ENCODE peak calls at places on chromosomes 11 and 22, in four cellular contexts. One of them, this sample, is unnamed.

GRCh38 chr22:38222797-38223119 is 21.0 kb downstream of the MAFF start:
- DNase-seq in endothelial cell of umbilical vein: peak; percentile 30
- DNase-seq in IMR-90: no peak
- DNase-seq in K562: no peak
- DNase-seq in this sample: no peak

GRCh38 chr11:65642014-65642671 is 4.2 kb downstream of the SIPA1 start:
- DNase-seq in endothelial cell of umbilical vein: no peak
- DNase-seq in IMR-90: no peak
- DNase-seq in K562: peak; percentile 66
- DNase-seq in this sample: no peak

GRCh38 chr11:113193077-113193476 is 121.3 kb upstream of the TTC12 start:
- DNase-seq in endothelial cell of umbilical vein: no peak
- DNase-seq in IMR-90: no peak
- DNase-seq in K562: no peak
- DNase-seq in this sample: no peak

GRCh38 chr11:86291466-86292262 is 10.4 kb upstream of the HIKESHI start:
- DNase-seq in endothelial cell of umbilical vein: peak; percentile 49
- DNase-seq in IMR-90: peak; percentile 55
- DNase-seq in K562: peak; percentile 60
- DNase-seq in this sample: no peak

GRCh38 chr11:2576536-2576935 is 123.3 kb downstream of the KCNQ1OT1 start:
- DNase-seq in endothelial cell of umbilical vein: no peak
- DNase-seq in IMR-90: no peak
- DNase-seq in K562: no peak
- DNase-seq in this sample: no peak

GRCh38 chr22:23892626-23893445 is 1.3 kb upstream of the MIF start:
- DNase-seq in endothelial cell of umbilical vein: no peak
- DNase-seq in IMR-90: no peak
- DNase-seq in K562: no peak
- DNase-seq in this sample: no peak

GRCh38 chr11:43852057-43852636 is 28.5 kb upstream of the ALKBH3 start:
- DNase-seq in endothelial cell of umbilical vein: peak; percentile 78
- DNase-seq in IMR-90: peak; percentile 88
- DNase-seq in K562: peak; percentile 62
- DNase-seq in this sample: peak; percentile 42

GRCh38 chr22:37566329-37566837 is 6.1 kb downstream of the CDC42EP1 start:
- DNase-seq in endothelial cell of umbilical vein: no peak
- DNase-seq in IMR-90: no peak
- DNase-seq in K562: no peak
- DNase-seq in this sample: no peak

GRCh38 chr11:66906077-66906929 is 49.4 kb downstream of the LRFN4 start:
- DNase-seq in endothelial cell of umbilical vein: no peak
- DNase-seq in IMR-90: peak; percentile 49
- DNase-seq in K562: no peak
- DNase-seq in this sample: peak; percentile 71

GRCh38 chr11:99893803-99894202 is 793.3 kb upstream of the ARHGAP42 start:
- DNase-seq in endothelial cell of umbilical vein: no peak
- DNase-seq in IMR-90: no peak
- DNase-seq in K562: no peak
- DNase-seq in this sample: no peak

GRCh38 chr11:128776088-128776433 is 82.2 kb downstream of the FLI1 start:
- DNase-seq in endothelial cell of umbilical vein: no peak
- DNase-seq in IMR-90: no peak
- DNase-seq in K562: no peak
- DNase-seq in this sample: no peak

GRCh38 chr22:24445481-24446290 is 18.3 kb downstream of the ADORA2A start:
- DNase-seq in endothelial cell of umbilical vein: no peak
- DNase-seq in IMR-90: no peak
- DNase-seq in K562: peak; percentile 63
- DNase-seq in this sample: no peak

GRCh38 chr22:37283393-37283937 is 1.2 kb downstream of the CYTH4 start:
- DNase-seq in endothelial cell of umbilical vein: no peak
- DNase-seq in IMR-90: no peak
- DNase-seq in K562: no peak
- DNase-seq in this sample: no peak

GRCh38 chr11:61699737-61700160 is 19.6 kb downstream of the DAGLA start:
- DNase-seq in endothelial cell of umbilical vein: no peak
- DNase-seq in IMR-90: no peak
- DNase-seq in K562: no peak
- DNase-seq in this sample: no peak

GRCh38 chr11:114015117-114015516 is 40.2 kb downstream of the HTR3A start:
- DNase-seq in endothelial cell of umbilical vein: no peak
- DNase-seq in IMR-90: no peak
- DNase-seq in K562: no peak
- DNase-seq in this sample: no peak

GRCh38 chr11:69521461-69521860 is 40.0 kb downstream of the LINC01488 start:
- DNase-seq in endothelial cell of umbilical vein: no peak
- DNase-seq in IMR-90: no peak
- DNase-seq in K562: no peak
- DNase-seq in this sample: no peak

GRCh38 chr22:20014526-20015186 is 2.0 kb downstream of the ARVCF start:
- DNase-seq in endothelial cell of umbilical vein: no peak
- DNase-seq in IMR-90: no peak
- DNase-seq in K562: no peak
- DNase-seq in this sample: no peak

GRCh38 chr11:111797145-111797581 is 31.0 kb upstream of the PPP2R1B start:
- DNase-seq in endothelial cell of umbilical vein: peak; percentile 53
- DNase-seq in IMR-90: peak; percentile 53
- DNase-seq in K562: peak; percentile 18
- DNase-seq in this sample: peak; percentile 77

GRCh38 chr22:21842946-21843345 is 24.5 kb downstream of the MAPK1 start:
- DNase-seq in endothelial cell of umbilical vein: no peak
- DNase-seq in IMR-90: no peak
- DNase-seq in K562: no peak
- DNase-seq in this sample: no peak

GRCh38 chr11:110947100-110947499 is 234.9 kb upstream of the ARHGAP20 start:
- DNase-seq in endothelial cell of umbilical vein: no peak
- DNase-seq in IMR-90: no peak
- DNase-seq in K562: no peak
- DNase-seq in this sample: no peak

GRCh38 chr11:111911563-111912401 is at the start of gene CRYAB:
- DNase-seq in endothelial cell of umbilical vein: no peak
- DNase-seq in IMR-90: peak; percentile 82
- DNase-seq in K562: peak; percentile 36
- DNase-seq in this sample: peak; percentile 66

GRCh38 chr11:108592591-108593213 is 866 bp downstream of the EXPH5 start:
- DNase-seq in endothelial cell of umbilical vein: no peak
- DNase-seq in IMR-90: no peak
- DNase-seq in K562: peak; percentile 62
- DNase-seq in this sample: no peak

GRCh38 chr11:119481021-119481666 is 58.2 kb upstream of the THY1 start:
- DNase-seq in endothelial cell of umbilical vein: peak; percentile 60
- DNase-seq in IMR-90: peak; percentile 93
- DNase-seq in K562: peak; percentile 90
- DNase-seq in this sample: peak; percentile 42

GRCh38 chr11:68436985-68437926 is 23.3 kb upstream of the PPP6R3 start:
- DNase-seq in endothelial cell of umbilical vein: peak; percentile 87
- DNase-seq in IMR-90: peak; percentile 72
- DNase-seq in K562: peak; percentile 67
- DNase-seq in this sample: no peak

GRCh38 chr22:49956914-49957825 is 3.4 kb upstream of the PIM3 start:
- DNase-seq in endothelial cell of umbilical vein: no peak
- DNase-seq in IMR-90: no peak
- DNase-seq in K562: no peak
- DNase-seq in this sample: no peak
- H3K9me1 ChIP-seq in endothelial cell of umbilical vein: no peaks in the 10 kb centered on the region
- H3K9me1 ChIP-seq in IMR-90: peaks cover 14% of the 10 kb centered on the region
- H3K9me1 ChIP-seq in K562: no peaks in the 10 kb centered on the region
- H3K9me1 ChIP-seq in this sample: no peaks in the 10 kb centered on the region

GRCh38 chr22:32473388-32473952 is 1.1 kb upstream of the FBXO7 start:
- DNase-seq in endothelial cell of umbilical vein: peak; percentile 81
- DNase-seq in IMR-90: peak; percentile 70
- DNase-seq in K562: peak; percentile 22
- DNase-seq in this sample: no peak

GRCh38 chr22:32474635-32475427 is at the start of gene FBXO7:
- DNase-seq in endothelial cell of umbilical vein: peak; percentile 92
- DNase-seq in IMR-90: peak; percentile 90
- DNase-seq in K562: peak; percentile 85
- DNase-seq in this sample: no peak

GRCh38 chr22:32476286-32476685 is 1.7 kb downstream of the FBXO7 start:
- DNase-seq in endothelial cell of umbilical vein: peak; percentile 17
- DNase-seq in IMR-90: no peak
- DNase-seq in K562: no peak
- DNase-seq in this sample: no peak

GRCh38 chr22:32476804-32477203 is 2.2 kb downstream of the FBXO7 start:
- DNase-seq in endothelial cell of umbilical vein: no peak
- DNase-seq in IMR-90: no peak
- DNase-seq in K562: no peak
- DNase-seq in this sample: no peak

GRCh38 chr22:32475428-32476010 is 908 bp downstream of the FBXO7 start:
- DNase-seq in endothelial cell of umbilical vein: peak; percentile 83
- DNase-seq in IMR-90: no peak
- DNase-seq in K562: no peak
- DNase-seq in this sample: no peak
- H3K9ac ChIP-seq in endothelial cell of umbilical vein: peak overlapping the region; percentile 90
- H3K9ac ChIP-seq in IMR-90: peak overlapping the region; percentile 70
- H3K9ac ChIP-seq in K562: peak overlapping the region; percentile 92
- H3K9ac ChIP-seq in this sample: peak overlapping the region; percentile 92

DNA sequence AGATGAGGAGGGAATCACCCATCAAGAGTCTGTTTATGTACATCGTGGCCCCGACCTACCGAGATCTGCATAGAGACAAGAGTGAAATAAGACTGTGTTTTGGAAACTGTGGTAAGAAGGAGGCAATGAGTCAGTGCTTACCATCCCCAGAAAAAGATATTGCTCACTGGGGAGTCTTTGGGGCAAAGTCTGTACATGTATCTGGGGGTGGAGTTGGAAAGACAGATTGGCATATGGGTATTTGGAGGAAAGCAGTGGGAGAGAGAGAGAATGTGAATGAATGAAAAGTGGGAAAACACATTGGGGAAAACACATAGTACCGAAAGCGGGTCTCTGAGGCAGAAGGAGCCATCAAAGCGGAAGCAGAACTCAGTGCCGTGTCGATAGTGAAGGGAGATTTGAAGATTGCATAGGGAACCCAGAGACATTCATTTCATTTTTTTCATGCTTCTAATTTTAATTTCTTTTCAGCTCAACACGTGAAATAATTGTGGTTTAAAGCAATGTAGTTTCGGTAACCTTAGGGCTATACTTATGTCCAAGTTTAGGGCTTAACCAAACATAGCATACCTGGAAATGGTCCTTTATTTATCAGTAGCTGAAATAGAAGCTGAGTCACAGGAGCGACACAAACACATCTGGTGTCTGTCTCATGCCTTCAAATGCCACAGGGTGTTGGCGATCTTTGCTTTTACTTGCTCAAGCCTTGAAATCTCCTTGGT is 98.6 kb upstream of the CD44 start:
- DNase-seq in endothelial cell of umbilical vein: no peak
- DNase-seq in IMR-90: peak; percentile 69
- DNase-seq in K562: no peak
- DNase-seq in this sample: peak; percentile 80
- H3K9me1 ChIP-seq in endothelial cell of umbilical vein: no peaks in the 10 kb centered on the region
- H3K9me1 ChIP-seq in IMR-90: no peaks in the 10 kb centered on the region
- H3K9me1 ChIP-seq in K562: no peaks in the 10 kb centered on the region
- H3K9me1 ChIP-seq in this sample: no peaks in the 10 kb centered on the region

GRCh38 chr11:73664894-73665293 is 18.5 kb downstream of the PLEKHB1 start:
- DNase-seq in endothelial cell of umbilical vein: no peak
- DNase-seq in IMR-90: no peak
- DNase-seq in K562: no peak
- DNase-seq in this sample: no peak

GRCh38 chr11:73661035-73661628 is 14.8 kb downstream of the PLEKHB1 start:
- DNase-seq in endothelial cell of umbilical vein: peak; percentile 84
- DNase-seq in IMR-90: peak; percentile 77
- DNase-seq in K562: peak; percentile 95
- DNase-seq in this sample: peak; percentile 11

GRCh38 chr11:73660497-73661034 is 14.2 kb downstream of the PLEKHB1 start:
- DNase-seq in endothelial cell of umbilical vein: no peak
- DNase-seq in IMR-90: no peak
- DNase-seq in K562: no peak
- DNase-seq in this sample: no peak

GRCh38 chr11:73663604-73664495 is 17.5 kb downstream of the PLEKHB1 start:
- DNase-seq in endothelial cell of umbilical vein: no peak
- DNase-seq in IMR-90: no peak
- DNase-seq in K562: no peak
- DNase-seq in this sample: no peak

DNA sequence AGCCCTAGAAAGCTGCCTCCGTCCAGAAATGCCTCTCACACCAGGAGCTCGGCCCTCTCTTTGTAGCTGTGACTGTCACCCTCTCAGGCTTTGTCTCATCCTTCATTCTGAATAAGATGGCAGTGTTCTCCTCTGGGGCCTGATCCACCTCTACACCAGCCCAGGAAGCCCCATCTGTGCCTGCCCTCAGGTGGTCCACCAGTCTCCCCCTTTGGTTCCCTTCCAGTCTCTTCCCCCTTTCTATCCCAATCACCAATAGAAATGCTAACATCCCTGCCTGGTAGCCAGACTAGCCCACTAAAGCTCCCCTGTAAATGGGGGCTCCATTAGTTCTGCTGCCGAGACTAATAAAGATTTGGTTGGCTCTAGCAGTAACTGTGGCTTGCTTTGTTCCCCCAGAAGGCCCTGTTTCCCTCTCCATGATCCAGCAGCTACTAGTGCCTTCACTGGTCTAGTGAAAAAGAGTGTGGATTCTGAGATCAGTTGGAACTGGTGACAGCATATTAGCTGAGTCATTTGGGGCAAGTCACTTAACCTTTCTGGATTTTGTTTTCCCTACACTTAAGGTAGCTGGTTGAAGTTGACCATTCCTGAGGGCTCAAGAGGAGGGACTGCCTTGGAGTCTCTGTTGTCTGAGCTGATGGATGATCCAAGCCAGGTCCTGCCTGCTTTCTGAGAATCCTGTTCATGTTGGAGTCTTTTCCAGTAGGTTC is 16.2 kb downstream of the PLEKHB1 start:
- DNase-seq in endothelial cell of umbilical vein: no peak
- DNase-seq in IMR-90: peak; percentile 47
- DNase-seq in K562: no peak
- DNase-seq in this sample: no peak
- H3K9ac ChIP-seq in endothelial cell of umbilical vein: no peak overlapping the region
- H3K9ac ChIP-seq in IMR-90: no peak overlapping the region
- H3K9ac ChIP-seq in K562: no peak overlapping the region
- H3K9ac ChIP-seq in this sample: no peak overlapping the region

GRCh38 chr11:90237004-90237403 is 14.2 kb upstream of the CHORDC1 start:
- DNase-seq in endothelial cell of umbilical vein: no peak
- DNase-seq in IMR-90: no peak
- DNase-seq in K562: no peak
- DNase-seq in this sample: no peak
- H3K9me1 ChIP-seq in endothelial cell of umbilical vein: no peaks in the 10 kb centered on the region
- H3K9me1 ChIP-seq in IMR-90: no peaks in the 10 kb centered on the region
- H3K9me1 ChIP-seq in K562: no peaks in the 10 kb centered on the region
- H3K9me1 ChIP-seq in this sample: no peaks in the 10 kb centered on the region

DNA sequence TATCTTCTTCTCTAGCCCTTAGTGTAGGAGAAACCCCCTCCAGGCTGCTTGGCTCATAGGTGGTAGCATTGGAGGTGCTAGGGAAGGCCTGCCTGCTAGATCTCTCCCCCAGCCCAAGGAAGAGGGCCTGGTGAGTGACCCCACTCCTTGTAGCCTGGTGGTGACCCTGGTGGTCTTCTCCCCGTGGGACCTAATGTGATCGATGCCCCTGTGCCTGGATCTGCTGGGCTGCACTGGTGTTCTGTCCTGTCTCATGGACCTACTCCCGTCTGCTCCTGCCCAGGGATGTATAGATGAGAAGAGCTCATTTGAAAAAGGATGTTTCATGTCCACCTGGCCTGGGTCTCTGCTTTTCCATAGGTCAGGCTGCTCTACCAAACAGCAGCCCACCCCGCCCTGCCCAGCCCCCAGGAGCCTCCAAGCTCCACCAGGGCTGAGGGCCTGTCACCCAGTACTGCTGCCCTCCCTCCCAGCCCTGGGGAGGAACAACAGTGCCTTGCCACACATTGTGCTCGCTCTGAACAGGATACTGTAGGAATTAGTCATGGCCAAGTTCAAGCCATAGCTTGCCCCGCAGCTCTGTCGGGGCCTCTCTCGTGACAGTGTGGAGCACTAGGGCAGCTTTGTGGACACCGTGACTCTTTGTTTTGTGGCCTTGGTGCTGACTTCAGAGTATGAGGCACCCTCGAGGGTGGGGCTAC is 19.7 kb downstream of the SLC37A2 start:
- DNase-seq in endothelial cell of umbilical vein: peak; percentile 77
- DNase-seq in IMR-90: peak; percentile 88
- DNase-seq in K562: no peak
- DNase-seq in this sample: peak; percentile 90
- H3K9ac ChIP-seq in endothelial cell of umbilical vein: no peak overlapping the region
- H3K9ac ChIP-seq in IMR-90: no peak overlapping the region
- H3K9ac ChIP-seq in K562: peak overlapping the region; percentile 64
- H3K9ac ChIP-seq in this sample: peak overlapping the region; percentile 81